ENCODE peak calls at places on chromosomes 2 and 18, in five cellular contexts. T is GM23338, L is neural progenitor cell, B is endodermal cell, I is A673. O is an unnamed sample.
A peak's percentile ranks its signal among the peaks of the same experiment; 100 is the strongest.

GRCh38 chr2:195304310-195304709 is 352.7 kb upstream of the SLC39A10 start:
- DNase-seq in T (peak; percentile 76), L (peak; percentile 48), B (peak; percentile 76), I (peak; percentile 56), O (no peak)

GRCh38 chr2:239249781-239250180 is 151.0 kb downstream of the HDAC4 start:
- DNase-seq in T (no peak), L (no peak), B (no peak), I (peak; percentile 96), O (peak; percentile 17)

GRCh38 chr2:207061181-207061580 is 104.6 kb downstream of the KLF7 start:
- DNase-seq in T (no peak), L (no peak), B (no peak), I (no peak), O (peak; percentile 37)

GRCh38 chr2:1723397-1724042 is 20.8 kb downstream of the PXDN start:
- DNase-seq in T (no peak), L (no peak), B (no peak), I (no peak), O (no peak)

GRCh38 chr2:8110716-8111115 is 571.1 kb upstream of the ID2 start:
- DNase-seq in T (no peak), L (no peak), B (no peak), I (no peak), O (no peak)

GRCh38 chr2:143246815-143247744 is 117.9 kb downstream of the ARHGAP15 start:
- DNase-seq in T (no peak), L (no peak), B (no peak), I (no peak), O (no peak)

GRCh38 chr2:67845557-67846114 is 217.2 kb downstream of the C1D start:
- DNase-seq in T (no peak), L (peak; percentile 7), B (no peak), I (no peak), O (no peak)

GRCh38 chr18:48116017-48116416 is 185.6 kb upstream of the SMAD2 start:
- DNase-seq in T (no peak), L (no peak), B (no peak), I (no peak), O (no peak)

DNA sequence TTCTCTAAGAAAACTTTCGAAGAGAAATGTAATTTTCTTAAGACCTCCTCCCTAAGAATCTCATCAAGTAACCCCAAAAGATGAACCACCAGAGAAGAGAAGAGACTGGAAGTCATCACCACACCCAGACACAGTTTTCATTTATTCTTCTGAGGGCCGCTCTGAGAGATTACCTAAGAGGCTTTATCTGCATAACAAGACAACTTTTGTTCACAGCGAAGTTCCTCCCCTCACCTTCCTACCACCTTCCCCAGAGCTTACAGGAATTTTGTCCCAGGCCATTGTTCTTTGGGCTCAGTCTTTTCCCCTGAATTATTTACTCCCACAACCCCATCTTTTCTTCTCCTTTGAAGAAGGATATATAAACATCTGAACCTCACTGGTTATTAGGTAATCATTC is 92.8 kb downstream of the AKAIN1 start:
- DNase-seq in T (peak; percentile 72), L (peak; percentile 50), B (no peak), I (no peak), O (no peak)
- H3K27ac ChIP-seq in T (peak overlapping the region; percentile 5), L (no peak overlapping the region), B (no peak overlapping the region), I (no peak overlapping the region), O (no peak overlapping the region)

DNA sequence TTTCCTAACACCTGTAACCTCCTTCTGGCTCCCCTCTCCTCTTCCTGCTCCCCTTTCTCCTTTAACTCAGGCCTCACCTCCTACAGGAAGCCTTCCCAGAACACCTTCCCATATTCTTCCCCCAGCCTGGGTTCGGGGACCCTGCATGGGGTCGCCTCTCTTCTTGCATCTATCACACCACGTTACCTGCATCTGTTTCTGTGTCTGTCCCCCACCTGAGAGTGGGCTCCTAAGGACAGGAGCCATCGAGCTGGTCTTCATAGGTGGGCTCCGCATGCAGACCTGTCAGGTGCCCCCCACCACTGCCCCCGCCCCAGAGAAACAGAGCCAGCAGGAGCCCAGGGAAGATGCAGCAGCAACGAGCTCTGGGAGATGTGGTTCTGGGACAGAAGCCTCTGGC is 123.2 kb upstream of the GLI2 start:
- DNase-seq in T (no peak), L (no peak), B (no peak), I (no peak), O (no peak)
- H3K4me3 ChIP-seq in T (no peak overlapping the region), L (no peak overlapping the region), B (no peak overlapping the region), I (no peak overlapping the region), O (no peak overlapping the region)

DNA sequence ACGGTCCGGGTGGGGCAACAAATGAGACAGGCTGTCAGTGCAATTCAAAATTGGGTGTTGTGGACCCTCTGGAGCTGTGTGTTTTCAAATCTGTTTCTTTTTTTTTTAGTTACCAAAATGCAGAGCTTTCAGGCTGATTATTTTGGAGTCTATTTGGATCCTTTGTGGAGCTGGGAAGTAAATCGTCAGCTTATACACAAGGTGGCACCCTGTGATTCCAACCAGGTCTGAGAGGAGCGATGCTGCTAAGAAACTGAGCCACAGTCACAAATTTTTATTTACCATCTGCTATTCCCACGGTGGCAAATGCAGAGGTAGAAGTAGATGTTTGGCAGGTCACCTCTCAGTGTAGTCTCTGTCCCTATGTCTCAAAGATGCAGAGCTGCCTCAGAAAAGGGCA is 3.8 kb upstream of the EPC2 start:
- DNase-seq in T (peak; percentile 29), L (peak; percentile 23), B (no peak), I (peak; percentile 22), O (no peak)
- TF ChIP-seq CTCF in T (peak; percentile 63), L (no peak), B (peak; percentile 41), I (peak; percentile 47), O (no peak)

DNA sequence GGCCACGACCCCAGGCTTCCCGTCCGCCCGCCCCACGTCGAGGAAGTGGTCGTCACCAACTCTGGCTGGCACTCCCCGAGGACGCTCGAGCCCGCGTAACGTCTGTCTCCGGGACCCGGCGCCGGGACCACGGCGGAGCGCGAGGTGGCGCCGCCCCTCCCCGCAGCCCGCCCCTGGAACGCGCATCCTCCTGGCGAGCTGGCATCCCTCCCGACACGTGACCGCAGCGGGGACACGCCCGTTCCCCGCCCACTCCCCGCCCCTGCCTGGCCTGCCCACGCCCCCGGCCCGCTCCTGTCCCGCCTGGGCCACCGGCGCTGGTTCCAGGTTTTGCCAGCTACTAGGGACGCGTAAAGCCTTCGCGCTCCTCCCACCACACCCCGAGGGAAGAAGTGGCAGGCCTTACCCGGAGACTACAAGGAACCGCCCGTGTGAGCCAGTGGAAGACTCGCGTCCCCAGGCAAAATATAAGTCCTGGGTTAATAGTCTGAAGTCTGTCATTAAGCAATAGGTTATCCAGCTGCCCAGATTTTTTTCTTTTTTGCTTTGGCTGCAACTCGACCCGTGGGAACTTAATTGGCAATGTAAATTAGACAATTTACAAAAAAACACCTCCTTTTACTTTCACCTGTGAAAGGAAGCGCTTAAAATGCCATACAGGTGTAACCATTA is at the start of gene OSBPL1A:
- DNase-seq in T (peak; percentile 99), L (peak; percentile 98), B (peak; percentile 99), I (peak; percentile 98), O (peak; percentile 82)
- H3K27ac ChIP-seq in T (peak within 1 kb of the TSS; percentile 94), L (peak within 1 kb of the TSS; percentile 75), B (peak within 1 kb of the TSS; percentile 98), I (peak within 1 kb of the TSS; percentile 89), O (peak within 1 kb of the TSS; percentile 76)

GRCh38 chr2:61059382-61059781 is 6.3 kb upstream of the SANBR start:
- DNase-seq in T (no peak), L (no peak), B (no peak), I (no peak), O (no peak)

GRCh38 chr2:61055557-61055956 is 10.1 kb upstream of the SANBR start:
- DNase-seq in T (no peak), L (no peak), B (no peak), I (no peak), O (no peak)

GRCh38 chr2:61057562-61057961 is 8.1 kb upstream of the SANBR start:
- DNase-seq in T (no peak), L (no peak), B (no peak), I (no peak), O (no peak)
- H3K4me3 ChIP-seq in T (no peak overlapping the region), L (no peak overlapping the region), B (no peak overlapping the region), I (no peak overlapping the region), O (no peak overlapping the region)

O was measured in astrocyte.